ENCODE peak calls at places on chromosomes 1 and 21, in six cellular contexts. G is AG04449, Z is dorsolateral prefrontal cortex, S is GM23338, F is HCT116, C is H1. O is an unnamed sample.

GRCh38 chr21:15837603-15838002 is 107.8 kb downstream of the USP25 start:
- DNase-seq in G (no peak), Z (no peak), S (no peak), F (no peak), C (no peak), O (no peak)

GRCh38 chr1:92411511-92411910 is 75.2 kb downstream of the GFI1 start:
- DNase-seq in G (peak), Z (no peak), S (no peak), F (no peak), C (no peak), O (no peak)

GRCh38 chr1:180181048-180181447 is 26.4 kb downstream of the QSOX1 start:
- DNase-seq in G (no peak), Z (peak), S (peak), F (no peak), C (no peak), O (no peak)

GRCh38 chr21:16794944-16795343 is 717.9 kb upstream of the CXADR start:
- DNase-seq in G (peak), Z (no peak), S (no peak), F (no peak), C (no peak), O (no peak)

GRCh38 chr1:236064674-236065508 is at the start of gene NID1:
- DNase-seq in G (no peak), Z (no peak), S (peak), F (no peak), C (peak), O (peak)

GRCh38 chr1:66532798-66533783 is 862 bp upstream of the SGIP1 start:
- DNase-seq in G (peak), Z (peak), S (peak), F (no peak), C (peak), O (no peak)

GRCh38 chr1:165773324-165773965 is 4.8 kb upstream of the TMCO1 start:
- DNase-seq in G (peak), Z (no peak), S (no peak), F (peak), C (no peak), O (no peak)

GRCh38 chr21:43864313-43864805 is 664 bp upstream of the AGPAT3 start:
- DNase-seq in G (no peak), Z (peak), S (peak), F (peak), C (peak), O (peak)

GRCh38 chr1:43973981-43974442 is 748 bp upstream of the ATP6V0B start:
- DNase-seq in G (no peak), Z (no peak), S (peak), F (no peak), C (no peak), O (no peak)

GRCh38 chr21:34027727-34028461 is 45.5 kb upstream of the MRPS6 start:
- DNase-seq in G (no peak), Z (no peak), S (no peak), F (no peak), C (no peak), O (no peak)

GRCh38 chr21:34024382-34024693 is 49.0 kb upstream of the MRPS6 start:
- DNase-seq in G (no peak), Z (no peak), S (no peak), F (no peak), C (no peak), O (no peak)

GRCh38 chr21:34034369-34035014 is 38.9 kb upstream of the MRPS6 start:
- DNase-seq in G (no peak), Z (no peak), S (peak), F (no peak), C (no peak), O (no peak)

GRCh38 chr21:34031835-34032370 is 41.5 kb upstream of the MRPS6 start:
- DNase-seq in G (no peak), Z (no peak), S (no peak), F (no peak), C (no peak), O (peak)

DNA sequence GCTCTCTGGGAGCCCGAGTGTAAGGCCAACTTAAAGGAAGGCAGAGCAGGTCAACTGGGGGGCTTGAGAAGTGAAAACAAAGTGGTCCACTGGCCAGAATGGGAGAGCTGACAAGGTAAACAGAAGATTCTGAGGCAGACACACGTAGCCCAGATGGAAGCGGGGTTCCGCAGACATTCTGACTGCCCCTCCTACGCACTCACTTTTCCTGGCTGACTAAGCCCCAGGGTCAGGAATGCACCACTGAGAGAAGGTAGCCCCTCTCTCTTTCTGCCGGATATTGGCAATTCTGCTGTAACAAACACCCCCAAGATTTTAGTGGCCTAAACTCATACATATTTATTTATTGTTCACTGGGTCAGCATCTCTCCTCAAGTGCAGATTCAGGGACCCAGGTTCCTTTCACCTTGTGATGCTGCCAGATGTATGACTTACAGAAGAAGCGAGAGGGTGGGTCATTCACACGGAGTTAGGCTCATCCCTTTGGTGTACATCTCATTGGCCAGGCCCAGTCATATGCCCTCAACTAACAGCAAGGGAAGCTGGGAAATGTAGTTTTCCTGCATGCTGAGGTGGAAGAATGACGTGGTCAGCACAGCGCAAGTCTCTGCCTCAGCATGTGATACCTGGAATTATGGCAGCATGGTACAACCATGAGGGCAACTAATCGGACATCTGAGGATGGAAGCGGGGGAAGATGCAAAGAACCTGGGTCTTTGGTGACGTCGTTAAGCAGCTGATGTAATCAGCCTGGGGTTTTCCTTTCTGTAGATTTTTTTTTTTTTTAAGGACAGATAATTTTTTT is 43.5 kb upstream of the MRPS6 start:
- DNase-seq in G (no peak), Z (peak), S (peak), F (peak), C (peak), O (peak)
- H3K4me3 ChIP-seq in G (no peak), Z (no peak), S (peak), F (no peak), C (no peak), O (peak)

DNA sequence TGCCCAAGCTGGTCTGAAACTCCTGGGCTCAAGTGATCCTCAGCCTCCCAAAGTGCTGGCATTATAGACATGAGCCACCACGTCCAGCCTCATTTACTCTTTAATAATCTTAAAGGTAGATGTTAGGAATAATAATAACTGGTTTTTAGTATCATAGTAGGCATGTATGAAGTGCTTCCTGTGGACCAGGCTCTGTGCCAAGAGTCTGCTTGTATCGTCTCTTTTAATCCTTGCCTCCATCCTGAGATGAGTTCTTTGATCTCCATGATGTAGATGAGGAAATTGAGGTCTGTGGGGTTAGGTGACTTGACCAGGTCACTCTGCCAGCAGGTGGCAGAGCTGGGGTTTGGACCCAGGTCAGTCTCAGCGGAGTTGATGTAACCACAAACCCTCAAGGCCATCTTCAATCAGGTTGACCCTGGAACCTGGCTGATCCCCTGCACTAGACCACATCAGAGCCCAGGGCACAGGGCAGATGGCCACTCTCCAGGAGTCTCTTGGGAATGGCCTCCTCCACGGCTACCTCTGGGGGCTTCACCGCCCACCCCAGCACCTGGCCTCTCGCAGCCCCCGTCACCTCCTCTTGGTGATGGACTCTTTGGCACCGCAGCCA is 11.3 kb downstream of the EFHD2 start:
- DNase-seq in G (no peak), Z (no peak), S (no peak), F (no peak), C (no peak), O (no peak)
- TF ChIP-seq CTCF in G (no peak), Z (no peak), S (peak), F (no peak), C (no peak), O (no peak)

GRCh38 chr1:55531644-55532043 is 316.5 kb upstream of the USP24 start:
- DNase-seq in G (no peak), Z (no peak), S (no peak), F (no peak), C (no peak), O (no peak)
- H3K4me3 ChIP-seq in G (no peak), Z (no peak), S (no peak), F (no peak), C (no peak), O (no peak)

GRCh38 chr1:224106568-224107281 is 7.2 kb upstream of the FBXO28 start:
- DNase-seq in G (no peak), Z (no peak), S (peak), F (peak), C (peak), O (peak)
- TF ChIP-seq CTCF in G (peak), Z (no peak), S (peak), F (peak), C (peak), O (peak)

DNA sequence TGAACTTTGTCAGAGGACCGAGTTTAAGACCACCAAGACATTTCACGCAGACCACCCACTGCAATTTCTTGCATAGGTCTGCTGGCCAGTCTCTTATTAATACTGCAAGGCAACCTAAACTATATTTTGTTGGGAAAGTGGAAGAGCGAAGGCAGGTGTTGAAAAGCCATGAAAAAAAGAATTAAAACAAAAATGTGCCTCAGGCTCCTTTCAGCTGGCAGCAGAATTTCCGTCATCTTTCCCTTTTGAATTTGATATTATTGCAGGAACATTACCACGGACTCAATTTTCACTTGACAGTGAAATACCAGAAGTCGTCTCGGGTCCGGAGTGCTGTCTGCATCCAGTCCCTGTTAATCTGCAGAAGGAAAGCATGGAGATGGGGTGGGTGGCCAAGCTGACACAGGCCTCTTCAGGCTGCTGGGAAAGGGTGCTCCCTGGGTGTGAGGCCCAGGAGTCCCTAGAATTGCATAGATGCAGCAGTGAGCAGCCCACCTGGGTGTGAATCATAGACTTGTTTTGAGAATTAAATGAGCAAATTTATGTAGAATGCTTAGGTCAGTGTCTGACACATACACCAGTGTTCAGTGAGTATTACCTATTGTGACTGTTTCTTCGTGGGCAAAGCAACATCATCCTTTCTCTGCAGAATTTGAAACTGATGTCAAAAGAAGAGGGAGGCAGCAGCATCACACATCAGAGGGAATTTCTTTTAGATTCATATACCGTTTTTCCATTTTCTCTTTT is 150.7 kb downstream of the PBX1 start:
- DNase-seq in G (no peak), Z (no peak), S (no peak), F (no peak), C (no peak), O (no peak)
- H3K4me3 ChIP-seq in G (no peak), Z (no peak), S (no peak), F (no peak), C (no peak), O (no peak)

DNA sequence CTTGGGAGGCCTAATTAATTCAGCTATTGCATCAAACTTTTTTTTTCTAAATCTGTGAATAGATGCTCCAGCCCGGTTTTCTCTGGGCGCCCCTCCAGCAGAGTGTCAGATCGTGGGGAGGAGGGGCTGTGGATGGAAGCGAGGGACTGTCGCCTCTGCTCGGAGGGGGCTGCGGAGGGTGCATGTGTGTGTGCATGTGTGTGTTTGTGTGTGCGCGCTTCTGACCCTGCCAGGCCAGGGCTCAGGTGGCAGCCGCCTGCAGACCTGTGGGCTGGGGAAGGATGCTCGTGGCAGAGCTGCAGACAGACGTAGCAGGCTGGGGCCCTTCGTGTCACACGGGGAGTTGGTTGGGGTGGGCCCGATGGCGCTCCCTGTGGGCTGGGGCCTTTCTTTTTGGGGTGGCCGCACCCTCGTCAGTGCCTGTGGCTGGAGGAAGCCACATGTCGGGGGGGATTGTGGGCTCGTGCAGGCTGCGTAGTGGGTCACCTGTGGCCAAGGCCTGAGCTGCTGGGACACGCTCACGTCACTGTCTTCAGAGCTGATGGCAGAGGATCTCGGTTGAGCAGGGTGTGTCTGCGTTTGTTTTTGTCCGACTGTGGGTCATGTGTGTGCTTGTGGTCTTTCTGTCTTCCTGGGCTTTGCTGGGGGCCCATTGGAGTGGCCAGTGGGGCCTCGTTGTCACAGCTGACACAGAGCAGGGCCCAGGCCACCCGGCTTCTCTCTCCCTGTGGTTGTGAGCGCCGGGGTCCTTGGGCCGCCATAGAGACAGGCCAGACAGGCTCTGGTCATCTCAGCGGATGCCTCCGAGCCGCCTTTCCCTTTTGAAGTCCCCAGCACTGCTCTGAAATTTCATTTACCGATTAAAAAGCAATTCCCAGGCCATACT is 2.9 kb downstream of the SKI start:
- DNase-seq in G (no peak), Z (no peak), S (peak), F (no peak), C (peak), O (peak)
- TF ChIP-seq CTCF in G (no peak), Z (no peak), S (no peak), F (no peak), C (no peak), O (no peak)

O was measured in GM12865.